ENCODE peak calls at places on chromosome 2, in four cellular contexts. One of them, this sample, is unnamed. For H3K4me1, the result is how much of the 10 kb centered on the place peaks cover.

GRCh38 chr2:215421859-215422461 is 13.9 kb downstream of the FN1 start:
- DNase-seq in adrenal gland: no peak
- DNase-seq in stomach: no peak
- DNase-seq in IMR-90: no peak
- DNase-seq in this sample: no peak

GRCh38 chr2:96153291-96153713 is 8.1 kb upstream of the DUSP2 start:
- DNase-seq in adrenal gland: no peak
- DNase-seq in IMR-90: no peak
- DNase-seq in stomach: no peak
- DNase-seq in this sample: no peak

GRCh38 chr2:172995323-172996244 is 80.1 kb upstream of the MAP3K20 start:
- DNase-seq in adrenal gland: no peak
- DNase-seq in IMR-90: peak
- DNase-seq in stomach: no peak
- DNase-seq in this sample: no peak

GRCh38 chr2:197838036-197838435 is 33.6 kb downstream of the PLCL1 start:
- DNase-seq in adrenal gland: no peak
- DNase-seq in stomach: no peak
- DNase-seq in IMR-90: peak
- DNase-seq in this sample: no peak

GRCh38 chr2:164600763-164601162 is 20.5 kb downstream of the GRB14 start:
- DNase-seq in adrenal gland: no peak
- DNase-seq in stomach: no peak
- DNase-seq in IMR-90: no peak
- DNase-seq in this sample: no peak

GRCh38 chr2:18907508-18907907 is 318.1 kb upstream of the NT5C1B start:
- DNase-seq in IMR-90: peak
- DNase-seq in adrenal gland: no peak
- DNase-seq in stomach: no peak
- DNase-seq in this sample: no peak

GRCh38 chr2:102660070-102660469 is 40.7 kb downstream of the SLC9A2 start:
- DNase-seq in adrenal gland: no peak
- DNase-seq in stomach: no peak
- DNase-seq in IMR-90: no peak
- DNase-seq in this sample: no peak

GRCh38 chr2:235908826-235909225 is 259.4 kb downstream of the GBX2 start:
- DNase-seq in IMR-90: no peak
- DNase-seq in stomach: no peak
- DNase-seq in adrenal gland: no peak
- DNase-seq in this sample: no peak

GRCh38 chr2:136117909-136118818 is at the start of gene CXCR4:
- DNase-seq in stomach: peak
- DNase-seq in adrenal gland: peak
- DNase-seq in IMR-90: peak
- DNase-seq in this sample: peak

GRCh38 chr2:43345872-43346271 is 119.5 kb upstream of the ZFP36L2 start:
- DNase-seq in adrenal gland: no peak
- DNase-seq in stomach: no peak
- DNase-seq in IMR-90: no peak
- DNase-seq in this sample: no peak
- H3K4me1 ChIP-seq in adrenal gland: under half
- H3K4me1 ChIP-seq in stomach: under half
- H3K4me1 ChIP-seq in IMR-90: under half
- H3K4me1 ChIP-seq in this sample: half or more

DNA sequence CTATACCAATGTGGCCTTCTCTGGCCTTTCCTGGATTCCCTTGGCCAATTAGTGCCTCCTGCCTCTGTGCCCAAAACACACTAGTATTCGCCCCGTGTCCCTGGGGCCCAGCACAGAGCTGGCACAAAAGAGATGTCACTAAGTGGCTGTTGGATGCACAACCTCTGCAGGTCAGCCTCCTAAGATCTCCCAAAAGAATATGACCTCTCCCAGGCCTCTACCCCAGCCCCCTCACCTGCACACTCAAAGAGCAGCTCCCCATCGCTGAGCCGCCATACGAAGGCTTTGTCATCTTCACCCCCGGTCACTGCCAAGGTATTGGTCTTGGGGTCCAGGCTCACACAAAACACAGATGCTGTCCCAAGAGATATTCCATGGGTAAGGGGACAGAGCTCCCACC is 2.7 kb downstream of the AAMP start:
- DNase-seq in stomach: no peak
- DNase-seq in IMR-90: no peak
- DNase-seq in adrenal gland: no peak
- DNase-seq in this sample: no peak
- H3K4me1 ChIP-seq in stomach: half or more
- H3K4me1 ChIP-seq in IMR-90: under half
- H3K4me1 ChIP-seq in adrenal gland: under half
- H3K4me1 ChIP-seq in this sample: under half

GRCh38 chr2:75592888-75593287 is 32.1 kb upstream of the EVA1A start:
- DNase-seq in stomach: no peak
- DNase-seq in IMR-90: no peak
- DNase-seq in adrenal gland: no peak
- DNase-seq in this sample: no peak
- H3K4me1 ChIP-seq in stomach: under half
- H3K4me1 ChIP-seq in IMR-90: under half
- H3K4me1 ChIP-seq in adrenal gland: under half
- H3K4me1 ChIP-seq in this sample: under half

GRCh38 chr2:146934921-146935320 is 909.9 kb upstream of the ACVR2A start:
- DNase-seq in IMR-90: no peak
- DNase-seq in stomach: no peak
- DNase-seq in adrenal gland: no peak
- DNase-seq in this sample: no peak
- H3K4me1 ChIP-seq in IMR-90: under half
- H3K4me1 ChIP-seq in stomach: under half
- H3K4me1 ChIP-seq in adrenal gland: under half
- H3K4me1 ChIP-seq in this sample: under half

GRCh38 chr2:55123851-55124269 is 73.6 kb upstream of the RTN4 start:
- DNase-seq in adrenal gland: no peak
- DNase-seq in stomach: no peak
- DNase-seq in IMR-90: no peak
- DNase-seq in this sample: no peak
- H3K4me1 ChIP-seq in adrenal gland: under half
- H3K4me1 ChIP-seq in stomach: under half
- H3K4me1 ChIP-seq in IMR-90: under half
- H3K4me1 ChIP-seq in this sample: under half

GRCh38 chr2:150136407-150136806 is 351.1 kb downstream of the RND3 start:
- DNase-seq in IMR-90: no peak
- DNase-seq in adrenal gland: no peak
- DNase-seq in stomach: no peak
- DNase-seq in this sample: no peak
- H3K4me1 ChIP-seq in IMR-90: under half
- H3K4me1 ChIP-seq in adrenal gland: under half
- H3K4me1 ChIP-seq in stomach: under half
- H3K4me1 ChIP-seq in this sample: under half